ENCODE peak calls at places on chromosomes 12 and 14, in four cellular contexts. G, S, X and O are unnamed samples.

GRCh38 chr12:131151558-131152345 is 198.0 kb downstream of the ADGRD1 start:
- DNase-seq in X (no peak), S (no peak), G (no peak), O (no peak)

GRCh38 chr12:93569656-93570551 is 2.6 kb upstream of the SOCS2 start:
- DNase-seq in G (peak), X (peak), S (no peak), O (no peak)

GRCh38 chr12:44193281-44193680 is 357.4 kb downstream of the TMEM117 start:
- DNase-seq in G (no peak), S (no peak), X (no peak), O (peak)

GRCh38 chr14:100530270-100531072 is 56.7 kb downstream of the BEGAIN start:
- DNase-seq in S (no peak), X (no peak), G (peak), O (no peak)

GRCh38 chr14:100524933-100525243 is 62.3 kb downstream of the BEGAIN start:
- DNase-seq in S (no peak), X (no peak), G (peak), O (no peak)

GRCh38 chr12:109775172-109775881 is 57.9 kb downstream of the TRPV4 start:
- DNase-seq in S (peak), G (peak), X (peak), O (no peak)

GRCh38 chr12:4910502-4911315 is 1.0 kb downstream of the KCNA1 start:
- DNase-seq in X (no peak), S (no peak), G (no peak), O (no peak)

GRCh38 chr12:53268637-53269562 is 801 bp downstream of the ESPL1 start:
- DNase-seq in S (no peak), X (no peak), G (peak), O (no peak)

GRCh38 chr12:21699851-21700250 is 42.2 kb upstream of the LDHB start:
- DNase-seq in X (no peak), S (no peak), G (no peak), O (no peak)

GRCh38 chr12:124270671-124271070 is 24.2 kb upstream of the RFLNA start:
- DNase-seq in X (peak), G (no peak), S (no peak), O (no peak)

GRCh38 chr12:19144985-19145384 is 15.5 kb downstream of the PLEKHA5 start:
- DNase-seq in G (no peak), S (no peak), X (peak), O (no peak)

GRCh38 chr14:74085828-74086227 is 1.1 kb downstream of the LIN52 start:
- DNase-seq in X (no peak), S (no peak), G (no peak), O (peak)

GRCh38 chr12:70430400-70430799 is 64.3 kb downstream of the KCNMB4 start:
- DNase-seq in G (no peak), X (no peak), S (no peak), O (no peak)

GRCh38 chr12:46267618-46268348 is 1.1 kb downstream of the SLC38A1 start:
- DNase-seq in X (no peak), G (peak), S (no peak), O (no peak)

GRCh38 chr12:42213954-42214426 is 24.1 kb downstream of the YAF2 start:
- DNase-seq in X (no peak), G (no peak), S (no peak), O (no peak)

GRCh38 chr12:79194595-79194994 is 330.0 kb downstream of the SYT1 start:
- DNase-seq in X (no peak), G (no peak), S (no peak), O (no peak)

GRCh38 chr12:105107176-105107496 is 395 bp upstream of the WASHC4 start:
- DNase-seq in S (no peak), G (peak), X (no peak), O (no peak)

GRCh38 chr12:34291426-34291901 is 269.2 kb downstream of the ALG10 start:
- DNase-seq in S (no peak), G (no peak), X (no peak), O (no peak)

GRCh38 chr12:31702047-31702446 is 26.8 kb downstream of the AMN1 start:
- DNase-seq in X (no peak), S (no peak), G (no peak), O (no peak)

GRCh38 chr12:24054411-24054810 is 104.9 kb upstream of the SOX5 start:
- DNase-seq in S (no peak), X (no peak), G (no peak), O (no peak)

GRCh38 chr14:105528859-105529505 is 2.6 kb downstream of the TMEM121 start:
- DNase-seq in S (no peak), X (no peak), G (no peak), O (no peak)

GRCh38 chr12:8668441-8668840 is 5.8 kb upstream of the MFAP5 start:
- DNase-seq in G (no peak), S (no peak), X (no peak), O (no peak)

GRCh38 chr14:26415618-26416123 is 182.2 kb downstream of the NOVA1 start:
- DNase-seq in G (no peak), S (no peak), X (no peak), O (no peak)

GRCh38 chr14:100684154-100684553 is 42.5 kb upstream of the DLK1 start:
- DNase-seq in G (no peak), X (no peak), S (no peak), O (no peak)

DNA sequence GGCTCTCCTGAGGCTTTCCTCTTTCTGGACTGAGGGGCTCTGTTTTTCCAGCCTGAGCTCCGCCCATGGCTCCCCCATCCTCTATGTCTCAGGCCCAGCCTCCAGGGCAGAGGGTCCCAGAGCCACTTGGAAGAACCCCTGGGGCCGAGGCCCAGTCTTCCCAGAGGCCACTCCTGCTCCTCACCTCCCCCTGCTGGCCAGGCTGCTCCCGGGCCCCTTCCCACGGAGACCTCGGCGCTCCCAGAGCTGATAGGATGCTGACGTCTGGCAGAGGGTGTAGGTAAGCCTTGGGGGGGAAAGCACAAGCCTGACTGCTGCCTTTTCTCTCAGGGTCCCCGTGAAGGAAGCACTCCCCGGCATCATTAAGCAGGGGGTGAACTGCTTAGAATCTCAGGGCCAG is 51.4 kb downstream of the ERH start:
- DNase-seq in G (peak), X (no peak), S (peak), O (no peak)
- TF ChIP-seq HDAC6 in G (no peak), X (no peak), S (no peak), O (no peak)

DNA sequence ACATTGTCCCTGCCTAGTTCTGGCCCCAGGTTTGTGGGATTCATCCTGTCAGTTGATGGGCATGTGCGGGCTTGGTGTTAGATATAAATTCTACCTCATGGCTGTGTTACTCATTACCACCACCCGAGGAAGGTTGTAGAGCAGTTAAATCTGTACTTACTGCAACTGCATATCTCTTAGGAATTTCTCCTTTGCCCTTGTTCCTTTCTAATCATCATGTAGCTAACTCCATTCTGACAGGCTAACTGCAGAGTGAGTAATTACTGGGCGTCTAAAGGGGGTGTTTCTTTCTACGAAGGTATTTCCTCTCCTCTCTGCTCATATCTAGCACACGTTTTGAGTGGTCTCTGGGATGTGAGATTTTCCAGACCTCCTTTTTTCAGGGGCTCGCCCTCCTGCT is 1076.7 kb downstream of the TMTC2 start:
- DNase-seq in G (no peak), S (no peak), X (no peak), O (no peak)
- TF ChIP-seq HDAC6 in G (no peak), S (no peak), X (no peak), O (no peak)

GRCh38 chr12:26317942-26318565 is 122.7 kb downstream of the SSPN start:
- DNase-seq in G (no peak), S (no peak), X (no peak), O (no peak)
- TF ChIP-seq HDAC6 in G (no peak), S (no peak), X (no peak), O (no peak)

DNA sequence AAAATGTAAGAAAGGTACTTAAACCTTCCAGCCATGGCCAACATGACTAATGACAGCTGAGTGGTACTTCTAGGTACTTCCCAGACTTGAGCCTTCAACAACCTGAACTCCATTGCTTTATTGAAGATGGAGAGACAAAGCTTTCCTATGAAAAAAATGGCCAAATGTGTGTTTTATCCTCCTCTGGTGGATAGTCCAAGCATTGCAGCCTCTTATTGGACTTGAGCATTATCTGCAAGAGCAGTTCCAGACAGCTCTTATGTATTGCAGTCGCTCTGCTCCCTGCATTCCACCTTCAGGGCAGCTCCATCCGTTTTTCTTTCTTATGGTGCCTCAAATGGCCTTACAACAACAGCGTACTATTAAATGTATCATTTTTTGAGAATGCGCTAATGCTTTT is 588.2 kb downstream of the NRXN3 start:
- DNase-seq in G (peak), S (no peak), X (peak), O (peak)
- TF ChIP-seq HDAC6 in G (no peak), S (no peak), X (no peak), O (no peak)

DNA sequence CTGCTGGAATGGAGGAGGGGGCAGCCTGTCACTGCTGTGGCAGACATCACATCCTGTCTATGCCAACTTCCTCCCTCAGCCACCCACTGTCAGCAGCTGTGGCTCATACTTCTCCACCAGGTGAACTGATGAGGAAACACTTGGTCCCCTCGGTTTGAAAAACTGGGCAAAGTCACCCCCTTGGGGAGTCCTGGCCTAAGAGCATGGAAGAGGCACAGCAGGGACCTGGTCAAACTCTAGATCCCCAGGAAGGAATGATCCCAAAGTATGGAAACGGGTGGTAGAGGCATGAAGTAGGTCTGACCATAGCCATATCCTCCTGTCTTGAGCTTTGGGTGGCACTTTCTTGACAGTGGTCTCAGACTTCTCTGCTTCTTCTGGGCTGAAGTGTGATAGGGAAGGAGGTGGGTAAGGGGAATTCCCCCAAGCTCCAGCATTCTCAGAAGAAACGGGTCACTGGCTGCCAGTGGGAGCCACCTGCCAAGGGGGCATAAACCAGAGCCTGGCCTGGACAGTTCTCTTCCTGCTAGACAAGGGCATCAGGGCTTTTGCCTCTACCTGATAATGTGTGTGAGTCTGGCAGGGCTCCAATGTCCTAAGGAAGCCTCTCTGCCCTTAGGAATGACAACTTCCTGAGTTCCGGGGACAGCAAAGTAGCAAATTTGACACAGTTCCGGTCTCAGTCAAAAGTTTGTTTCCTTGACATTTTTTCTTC is 36.0 kb downstream of the FMNL3 start:
- DNase-seq in S (no peak), X (no peak), G (no peak), O (no peak)
- TF ChIP-seq HDAC6 in S (no peak), X (no peak), G (no peak), O (no peak)

GRCh38 chr14:68694516-68695235 is 98.2 kb downstream of the ZFP36L1 start:
- DNase-seq in S (no peak), G (no peak), X (no peak), O (no peak)

GRCh38 chr14:68692216-68692615 is 100.7 kb downstream of the ZFP36L1 start:
- DNase-seq in G (no peak), X (no peak), S (no peak), O (no peak)

GRCh38 chr14:68691031-68691864 is 101.6 kb downstream of the ZFP36L1 start:
- DNase-seq in X (no peak), G (no peak), S (no peak), O (no peak)

GRCh38 chr14:68693926-68694325 is 98.9 kb downstream of the ZFP36L1 start:
- DNase-seq in G (no peak), S (no peak), X (no peak), O (no peak)

DNA sequence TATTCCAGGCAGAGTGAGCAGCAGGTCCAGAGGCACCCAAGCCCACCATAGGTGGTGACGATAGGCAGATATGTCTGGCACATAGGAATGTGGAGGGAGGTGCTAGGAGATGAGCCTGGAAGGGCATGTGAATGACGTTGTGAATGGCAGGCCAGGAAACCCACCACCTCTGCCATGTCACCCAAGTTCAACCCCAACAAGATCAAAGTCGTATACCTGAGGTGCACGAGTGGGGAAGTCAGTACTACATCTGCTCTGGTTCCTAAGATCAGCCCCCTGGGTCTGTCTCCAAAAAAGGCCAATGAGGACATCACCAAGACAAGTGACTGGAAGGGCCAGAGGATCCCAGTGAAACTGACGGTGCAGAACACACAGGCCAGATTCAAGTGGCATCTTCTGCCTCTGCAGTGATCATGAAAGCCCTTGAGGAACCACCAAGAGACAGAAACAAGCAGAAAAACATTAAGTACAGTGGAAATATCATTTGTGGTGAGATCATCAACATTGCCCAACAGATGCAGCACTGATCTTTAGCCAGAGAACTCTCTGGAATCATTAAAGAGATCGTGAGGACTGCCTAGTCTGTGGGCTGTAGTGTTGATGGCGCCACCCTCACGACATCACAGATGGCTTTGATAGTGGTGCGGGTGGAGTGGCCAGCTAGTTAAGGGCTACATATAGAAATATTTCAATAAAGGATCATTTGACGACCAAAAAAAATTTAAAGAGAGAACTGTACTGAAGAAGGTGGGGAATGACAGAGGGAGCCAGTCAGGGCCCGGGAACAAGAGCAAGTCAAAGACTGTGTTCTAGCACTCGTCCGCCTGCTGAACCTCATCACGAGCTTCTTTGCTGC is 99.7 kb downstream of the ZFP36L1 start:
- DNase-seq in X (no peak), S (no peak), G (no peak), O (no peak)
- TF ChIP-seq HDAC6 in X (no peak), S (no peak), G (no peak), O (no peak)

DNA sequence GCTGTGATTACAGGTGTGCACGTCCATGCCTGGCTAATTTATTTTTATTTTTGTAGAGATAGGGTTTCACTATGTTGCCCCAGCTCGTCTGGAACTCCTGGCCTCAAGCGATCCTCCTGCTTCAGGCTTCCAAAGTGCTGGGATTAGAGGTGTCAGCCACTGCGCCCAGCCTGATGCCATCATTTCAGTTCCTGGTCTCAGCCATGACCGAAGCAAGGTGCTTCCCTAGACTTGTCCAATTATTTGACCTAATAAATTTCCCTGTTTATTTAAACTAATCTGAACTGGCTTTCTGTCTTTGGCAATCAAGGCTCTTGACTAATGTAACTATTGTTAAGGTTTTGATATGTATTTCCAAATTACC is 24.4 kb upstream of the STK38L start:
- DNase-seq in G (no peak), X (no peak), S (no peak), O (no peak)
- TF ChIP-seq HDAC6 in G (no peak), X (no peak), S (no peak), O (no peak)

DNA sequence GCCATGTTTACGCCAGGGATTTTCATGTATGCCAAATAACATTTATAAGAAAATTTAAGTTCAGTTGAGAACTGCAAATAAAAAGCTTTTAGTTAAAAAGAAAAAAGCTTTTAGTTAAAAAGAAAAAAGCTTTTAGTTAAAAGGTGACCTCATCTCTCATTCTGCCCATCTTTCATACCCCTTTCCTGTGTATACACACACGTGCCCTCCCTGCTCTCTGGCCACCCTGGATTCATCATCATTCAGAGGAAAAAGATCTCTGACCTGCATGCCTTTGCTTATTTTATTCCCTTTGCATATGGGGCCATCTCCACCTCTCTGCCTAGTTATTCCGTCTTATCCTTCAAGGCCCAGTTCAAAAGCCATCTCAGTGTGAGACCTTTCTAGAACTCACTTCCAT is 38.1 kb upstream of the CDK17 start:
- DNase-seq in X (no peak), G (no peak), S (no peak), O (no peak)
- TF ChIP-seq HDAC6 in X (no peak), G (no peak), S (no peak), O (no peak)